ENCODE peak calls at places on chromosome 3, in seven cellular contexts. N is PC-9, E is coronary artery, I is endodermal cell, W is A673, Y is BJ, A is pancreas. J is an unnamed sample.

GRCh38 chr3:186922790-186923189 is 7.5 kb upstream of the ST6GAL1 start:
- DNase-seq in E (no peak), Y (no peak), I (no peak), N (no peak), W (no peak), A (no peak), J (no peak)

GRCh38 chr3:112676659-112677234 is 35.8 kb upstream of the CCDC80 start:
- DNase-seq in A (no peak), I (peak), N (peak), Y (peak), W (peak), E (no peak), J (peak)

GRCh38 chr3:64276131-64276530 is 50.9 kb upstream of the PRICKLE2 start:
- DNase-seq in N (no peak), Y (no peak), A (no peak), E (no peak), W (no peak), I (no peak), J (no peak)

GRCh38 chr3:140736863-140737460 is 59.1 kb downstream of the TRIM42 start:
- DNase-seq in W (peak), E (no peak), N (peak), Y (no peak), A (peak), I (peak), J (no peak)

GRCh38 chr3:132047209-132047608 is 12.4 kb upstream of the CPNE4 start:
- DNase-seq in W (no peak), A (no peak), I (no peak), N (no peak), E (no peak), Y (no peak), J (no peak)

GRCh38 chr3:185561374-185561943 is 9.1 kb upstream of the LIPH start:
- DNase-seq in E (no peak), Y (no peak), N (peak), A (no peak), W (no peak), I (peak), J (no peak)

GRCh38 chr3:96236499-96236898 is 577.9 kb upstream of the EPHA6 start:
- DNase-seq in A (no peak), N (no peak), Y (no peak), E (no peak), I (no peak), W (no peak), J (no peak)

GRCh38 chr3:58835075-58835474 is 168.5 kb upstream of the FAM3D start:
- DNase-seq in A (no peak), Y (no peak), E (no peak), I (no peak), W (no peak), N (peak), J (peak)

GRCh38 chr3:142580061-142580423 is 1.5 kb upstream of the ATR start:
- DNase-seq in A (no peak), Y (no peak), N (no peak), E (no peak), I (no peak), W (no peak), J (no peak)

GRCh38 chr3:184382326-184383032 is 2.6 kb downstream of the CHRD start:
- DNase-seq in E (no peak), I (no peak), W (no peak), N (no peak), Y (no peak), A (no peak), J (no peak)

GRCh38 chr3:184383033-184383740 is 3.3 kb downstream of the CHRD start:
- DNase-seq in E (no peak), N (no peak), W (no peak), I (no peak), A (no peak), Y (no peak), J (no peak)

GRCh38 chr3:184380210-184380626 is 364 bp downstream of the CHRD start:
- DNase-seq in E (no peak), A (peak), I (peak), N (peak), Y (no peak), W (no peak), J (no peak)

GRCh38 chr3:184380627-184381260 is 890 bp downstream of the CHRD start:
- DNase-seq in E (no peak), A (no peak), Y (no peak), W (no peak), I (peak), N (no peak), J (no peak)

GRCh38 chr3:184381261-184382224 is 1.7 kb downstream of the CHRD start:
- DNase-seq in I (peak), W (no peak), N (no peak), Y (no peak), A (no peak), E (no peak), J (no peak)
- H3K4me3 ChIP-seq in I (peak), W (no peak), N (no peak), Y (no peak), A (no peak), E (peak), J (no peak)

GRCh38 chr3:174352227-174352626 is 506.9 kb upstream of the NAALADL2 start:
- DNase-seq in E (no peak), A (no peak), Y (no peak), W (no peak), N (no peak), I (no peak), J (no peak)

GRCh38 chr3:174356596-174356995 is 502.5 kb upstream of the NAALADL2 start:
- DNase-seq in W (no peak), N (no peak), I (no peak), E (no peak), Y (no peak), A (no peak), J (no peak)

GRCh38 chr3:174358252-174358651 is 500.9 kb upstream of the NAALADL2 start:
- DNase-seq in Y (no peak), I (no peak), E (no peak), A (no peak), W (no peak), N (no peak), J (no peak)

GRCh38 chr3:174355505-174355904 is 503.6 kb upstream of the NAALADL2 start:
- DNase-seq in W (peak), I (no peak), N (no peak), Y (no peak), A (no peak), E (no peak), J (no peak)
- TF ChIP-seq CTCF in W (peak), I (peak), N (peak), Y (no peak), A (no peak), E (no peak), J (no peak)

DNA sequence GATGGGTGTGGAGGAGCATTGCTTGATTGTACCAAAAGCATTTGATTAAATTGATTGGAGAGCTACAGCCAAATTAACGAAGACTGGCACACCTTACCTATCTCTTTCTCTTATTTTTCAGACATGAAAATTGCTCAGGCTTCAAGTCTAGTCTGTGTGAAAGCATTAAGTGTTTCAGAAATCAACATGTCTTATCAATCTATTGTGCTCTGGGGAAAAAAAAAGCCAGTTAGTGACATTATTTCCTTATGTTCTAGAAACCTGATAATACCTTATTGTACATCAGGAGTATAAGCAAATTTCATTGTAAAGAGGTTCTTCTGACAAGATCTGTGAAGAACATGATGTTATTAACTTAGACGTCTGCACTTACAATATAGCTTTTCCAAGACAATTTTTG is 465.2 kb downstream of the IL5RA start:
- DNase-seq in Y (no peak), N (no peak), I (no peak), A (no peak), W (no peak), E (no peak), J (no peak)
- H3K4me3 ChIP-seq in Y (no peak), N (no peak), I (no peak), A (no peak), W (no peak), E (no peak), J (no peak)

DNA sequence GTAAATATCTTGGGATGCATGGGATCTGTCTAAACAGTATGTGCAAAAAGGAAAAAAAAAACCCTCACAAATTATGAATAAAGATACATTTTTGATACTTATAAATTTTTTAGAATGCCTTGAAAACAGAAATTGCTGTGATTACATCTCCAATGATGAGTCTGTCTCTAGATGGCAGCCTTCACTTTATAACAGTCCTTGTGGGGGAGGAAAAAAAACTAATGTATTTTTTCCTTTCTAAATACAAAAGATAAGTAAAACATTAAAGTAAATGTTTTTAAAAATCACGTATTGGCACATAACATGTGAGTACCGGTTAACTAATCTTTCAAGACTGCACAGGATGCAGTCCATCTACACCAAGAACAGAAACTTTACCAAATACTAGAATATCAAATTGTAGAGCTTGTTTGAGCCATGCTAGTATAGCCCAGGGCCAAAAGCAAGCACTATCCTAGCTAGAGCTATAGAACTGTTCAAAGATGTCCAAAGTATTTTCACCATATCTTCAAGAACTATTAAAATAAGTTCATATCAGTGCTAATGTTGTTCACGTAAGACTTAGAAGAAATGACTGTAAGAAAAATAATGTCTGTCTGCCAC is 206.4 kb downstream of the STAG1 start:
- DNase-seq in I (no peak), Y (no peak), A (no peak), W (peak), N (no peak), E (no peak), J (no peak)
- TF ChIP-seq CTCF in I (peak), Y (no peak), A (no peak), W (peak), N (peak), E (no peak), J (no peak)

DNA sequence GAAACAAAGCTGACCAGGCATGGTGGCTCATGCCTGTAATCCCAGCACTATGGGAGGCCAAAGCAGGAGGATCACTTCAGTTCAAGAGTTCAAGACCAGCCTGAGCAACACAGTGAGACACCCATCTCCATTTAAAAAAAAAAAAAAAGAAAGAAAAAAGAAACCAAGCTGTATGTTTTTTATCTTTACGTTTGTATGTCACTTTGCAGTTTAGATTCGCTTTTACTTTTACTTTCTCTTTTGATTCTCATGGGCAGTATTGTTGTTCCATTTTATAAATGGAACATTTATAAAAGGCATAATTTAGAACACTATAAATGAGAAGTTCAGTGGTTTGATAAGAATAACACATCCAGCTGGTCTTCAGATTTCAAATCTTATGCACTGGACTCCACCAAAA is 31.2 kb upstream of the TNIK start:
- DNase-seq in W (no peak), Y (no peak), A (no peak), E (no peak), N (no peak), I (no peak), J (no peak)
- H3K4me3 ChIP-seq in W (no peak), Y (no peak), A (no peak), E (no peak), N (no peak), I (no peak), J (no peak)

DNA sequence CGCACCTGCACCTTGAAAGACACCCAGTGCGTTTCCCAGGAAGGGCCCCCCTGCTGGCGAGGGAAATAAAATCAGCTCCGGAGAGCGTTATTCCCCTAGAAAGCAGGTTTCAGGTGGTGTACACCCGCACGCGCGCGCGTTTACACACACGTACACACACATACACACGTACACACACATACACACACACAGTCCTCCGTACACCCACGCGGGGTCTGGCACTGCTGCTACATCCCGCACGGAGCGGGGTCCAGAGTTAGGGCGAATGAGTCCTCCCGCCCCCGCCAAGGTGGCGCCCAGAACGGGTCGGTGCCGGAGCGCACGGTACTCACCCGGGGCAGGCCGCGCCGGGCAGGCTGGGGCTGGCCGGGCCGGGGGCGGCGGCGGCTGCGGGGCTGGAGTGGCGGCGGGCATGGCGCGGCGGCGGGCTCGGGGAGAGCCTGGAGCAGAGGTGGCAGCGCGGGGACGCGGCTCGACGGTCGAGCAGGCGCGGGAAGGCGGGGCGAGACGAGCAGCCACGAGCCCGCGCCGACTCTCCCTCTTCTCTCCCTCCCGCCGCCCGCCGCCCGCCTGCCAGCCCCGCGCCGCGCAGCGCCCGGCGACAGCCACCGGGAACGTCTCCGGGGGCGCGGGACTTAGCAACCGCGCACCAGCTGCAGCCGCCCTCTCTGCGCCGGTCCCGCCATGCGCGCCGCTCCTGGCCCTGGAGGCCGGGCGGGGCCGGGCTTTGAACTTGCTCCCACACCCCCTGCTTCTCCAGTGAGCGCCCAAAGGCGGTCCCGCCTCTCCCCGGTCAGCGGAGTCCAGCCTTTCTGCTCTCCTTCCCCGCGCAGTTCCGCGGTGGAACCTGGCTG is at the start of gene DCLK3:
- DNase-seq in N (no peak), A (no peak), W (peak), I (peak), Y (no peak), E (no peak), J (no peak)
- TF ChIP-seq CTCF in N (no peak), A (no peak), W (peak), I (peak), Y (no peak), E (no peak), J (no peak)

DNA sequence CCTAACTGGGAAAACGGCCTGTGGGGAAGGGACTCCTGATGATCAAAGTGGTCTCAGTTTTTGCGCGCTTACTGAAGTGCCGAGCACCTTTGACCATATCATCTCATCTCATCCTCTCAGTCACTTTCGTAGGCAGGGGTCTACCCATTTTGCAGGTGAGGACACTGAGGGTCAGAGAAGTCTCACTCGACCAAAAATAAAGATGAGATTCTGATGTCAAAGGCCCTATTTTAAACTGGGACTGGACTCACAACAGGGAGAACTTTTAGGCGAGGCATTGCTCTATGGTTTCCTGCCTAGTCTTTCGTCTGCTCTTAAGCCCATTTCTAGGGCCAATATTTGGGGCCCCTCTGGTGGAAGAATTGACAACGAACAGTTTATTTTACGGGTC is 830 bp downstream of the SLC6A11 start:
- DNase-seq in A (no peak), I (no peak), N (no peak), W (no peak), E (no peak), Y (no peak), J (no peak)
- H3K4me3 ChIP-seq in A (no peak), I (no peak), N (no peak), W (no peak), E (no peak), Y (no peak), J (no peak)